ENCODE peak calls at places on chromosomes 13 and 19, in six cellular contexts. G is foreskin fibroblast; U is CD4-positive, alpha-beta T cell; Y is stomach; Q is CD8-positive, alpha-beta T cell; B is lower leg skin. E is an unnamed sample.

GRCh38 chr13:73273276-73273675 is 214.5 kb downstream of the KLF5 start:
- DNase-seq in G (no peak), Y (no peak), Q (no peak), U (no peak), B (no peak), E (no peak)

GRCh38 chr13:20174656-20175405 is 14.0 kb upstream of the GJA3 start:
- DNase-seq in Q (no peak), B (peak), U (no peak), G (peak), Y (peak), E (peak)

GRCh38 chr13:75365724-75366173 is 116.2 kb downstream of the TBC1D4 start:
- DNase-seq in U (no peak), Y (no peak), B (no peak), G (peak), Q (no peak), E (peak)

GRCh38 chr19:6457958-6458694 is 1.5 kb downstream of the SLC25A23 start:
- DNase-seq in G (no peak), Y (no peak), B (no peak), Q (no peak), U (no peak), E (no peak)

GRCh38 chr13:100957741-100958140 is 283.1 kb upstream of the TMTC4 start:
- DNase-seq in Q (no peak), Y (no peak), G (no peak), B (no peak), U (no peak), E (no peak)

GRCh38 chr13:94217370-94217769 is 262.1 kb downstream of the DCT start:
- DNase-seq in G (peak), Q (no peak), Y (no peak), U (no peak), B (no peak), E (peak)

GRCh38 chr19:10364644-10365043 is 15.7 kb downstream of the TYK2 start:
- DNase-seq in B (no peak), Q (no peak), Y (no peak), U (no peak), G (no peak), E (no peak)

GRCh38 chr19:518292-519231 is 11.3 kb downstream of the TPGS1 start:
- DNase-seq in B (no peak), G (peak), U (peak), Y (no peak), Q (peak), E (no peak)

GRCh38 chr19:57302020-57302465 is 18.2 kb upstream of the ZNF543 start:
- DNase-seq in Q (no peak), Y (no peak), U (no peak), B (peak), G (peak), E (peak)

GRCh38 chr13:113743366-113744195 is 15.4 kb upstream of the TMEM255B start:
- DNase-seq in G (no peak), U (no peak), Y (no peak), B (no peak), Q (no peak), E (no peak)

GRCh38 chr19:4709440-4710280 is 14.0 kb downstream of the DPP9 start:
- DNase-seq in G (no peak), Y (peak), B (no peak), Q (no peak), U (no peak), E (no peak)

DNA sequence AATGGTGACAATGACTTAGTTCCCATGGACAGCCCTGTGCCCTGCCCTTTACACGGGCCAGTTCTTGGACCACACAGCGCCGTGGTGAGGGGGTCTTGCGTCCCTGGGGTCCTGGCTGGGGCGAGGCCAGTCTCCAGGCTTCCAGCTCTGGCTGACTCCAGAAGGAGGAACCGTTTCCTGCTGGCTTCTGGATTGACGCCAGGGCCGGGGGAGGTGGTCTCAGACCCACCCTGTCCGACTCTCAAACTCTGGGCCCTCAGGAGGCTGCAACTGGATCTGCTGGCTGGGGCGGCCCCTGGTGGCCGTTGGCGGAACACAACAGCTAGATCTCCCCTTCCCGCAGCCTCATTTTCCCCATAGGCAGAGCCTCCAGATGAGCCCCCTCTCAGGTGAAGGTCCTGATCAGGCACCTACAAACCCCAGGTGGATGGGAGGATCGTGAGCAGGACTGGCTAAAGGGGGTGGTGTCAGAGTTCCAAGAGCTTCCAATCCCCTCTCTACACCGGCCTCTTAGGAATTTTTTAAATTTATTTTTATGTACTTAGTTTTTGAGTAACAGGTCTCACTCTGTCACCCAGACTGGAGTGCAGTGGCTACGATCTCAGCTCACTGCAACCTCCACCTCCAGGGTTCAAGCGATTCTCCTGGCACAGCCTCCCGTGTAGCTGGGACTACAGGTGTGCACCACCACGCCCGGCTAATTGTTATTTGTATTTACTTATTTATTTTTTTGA is 8.0 kb downstream of the CCDC194 start:
- DNase-seq in G (peak), B (no peak), Y (peak), Q (no peak), U (peak), E (no peak)
- TF ChIP-seq CTCF in G (peak), B (no peak), Y (peak), Q (peak), U (peak), E (peak)

GRCh38 chr13:23159587-23160240 is 21.1 kb upstream of the SGCG start:
- DNase-seq in B (no peak), Y (no peak), Q (no peak), G (peak), U (no peak), E (no peak)
- TF ChIP-seq CTCF in B (no peak), Y (peak), Q (no peak), G (no peak), U (no peak), E (peak)

GRCh38 chr19:40217027-40217810 is 965 bp downstream of the TTC9B start:
- DNase-seq in G (no peak), Q (no peak), Y (peak), B (no peak), U (no peak), E (no peak)
- TF ChIP-seq CTCF in G (peak), Q (no peak), Y (peak), B (no peak), U (no peak), E (peak)

GRCh38 chr13:42392706-42393572 is 121.0 kb downstream of the AKAP11 start:
- DNase-seq in Q (no peak), B (no peak), Y (no peak), U (no peak), G (no peak), E (no peak)

GRCh38 chr13:42393573-42394360 is 121.8 kb downstream of the AKAP11 start:
- DNase-seq in B (no peak), Q (no peak), U (no peak), Y (no peak), G (no peak), E (no peak)

GRCh38 chr13:42395066-42395821 is 123.3 kb downstream of the AKAP11 start:
- DNase-seq in Y (no peak), U (no peak), G (no peak), B (no peak), Q (no peak), E (no peak)

GRCh38 chr13:42396501-42396900 is 124.5 kb downstream of the AKAP11 start:
- DNase-seq in G (no peak), Q (no peak), B (no peak), Y (no peak), U (no peak), E (no peak)

GRCh38 chr13:42394361-42395065 is 122.6 kb downstream of the AKAP11 start:
- DNase-seq in Y (no peak), B (no peak), U (no peak), Q (no peak), G (no peak), E (no peak)
- TF ChIP-seq CTCF in Y (no peak), B (no peak), U (no peak), Q (no peak), G (no peak), E (no peak)

E was measured in HFFc6.